ENCODE peak calls at places on chromosomes 5 and 9, in six cellular contexts. N is GOT3; W is activated T-helper 1 cell treated with anti-CD3 and anti-CD28 coated beads, Interleukin-2, amount 50 U/mL, for 16 hours; Q is WERI-Rb-1; V is stimulated activated CD8-positive, alpha-beta memory T cell treated with anti-CD3 and anti-CD28 coated beads, Interleukin-2, amount 100 ng/mL, for 48 hours; A is NCI-H345. X is an unnamed sample.

GRCh38 chr9:88953401-88954029 is 37.8 kb upstream of the S1PR3 start:
- DNase-seq in A (no peak), N (no peak), V (no peak), W (no peak), Q (no peak), X (no peak)

GRCh38 chr5:95856501-95856981 is 34.0 kb upstream of the GLRX start:
- DNase-seq in N (no peak), A (no peak), W (no peak), Q (no peak), V (no peak), X (no peak)

GRCh38 chr9:91680998-91681397 is 257.4 kb upstream of the NFIL3 start:
- DNase-seq in N (no peak), Q (no peak), V (no peak), A (no peak), W (no peak), X (no peak)

GRCh38 chr5:28414619-28415018 is 1376.2 kb upstream of the CDH9 start:
- DNase-seq in A (no peak), W (no peak), V (no peak), N (no peak), Q (no peak), X (no peak)

GRCh38 chr5:124659798-124660197 is 86.6 kb downstream of the ZNF608 start:
- DNase-seq in Q (no peak), N (no peak), A (peak; percentile 41), W (no peak), V (no peak), X (no peak)

GRCh38 chr5:76809141-76809540 is 9.7 kb upstream of the F2RL1 start:
- DNase-seq in A (no peak), W (no peak), V (no peak), Q (no peak), N (no peak), X (peak; percentile 42)

GRCh38 chr9:88238281-88238571 is 100.0 kb upstream of the SPATA31C2 start:
- DNase-seq in V (no peak), A (no peak), N (no peak), Q (no peak), W (no peak), X (no peak)

GRCh38 chr5:136734638-136735037 is 369.3 kb upstream of the TRPC7 start:
- DNase-seq in N (no peak), V (no peak), A (no peak), W (no peak), Q (no peak), X (no peak)

GRCh38 chr9:129725841-129726251 is 27.0 kb downstream of the PTGES start:
- DNase-seq in W (no peak), N (no peak), A (no peak), Q (no peak), V (no peak), X (no peak)

GRCh38 chr5:146137967-146138403 is 32.6 kb upstream of the PLAC8L1 start:
- DNase-seq in Q (no peak), V (no peak), W (no peak), N (no peak), A (no peak), X (no peak)

GRCh38 chr9:117160254-117160653 is 254.6 kb downstream of the ASTN2 start:
- DNase-seq in W (no peak), V (no peak), A (no peak), N (no peak), Q (no peak), X (peak; percentile 19)

GRCh38 chr5:171736976-171737848 is 48.4 kb upstream of the SMIM23 start:
- DNase-seq in A (no peak), V (no peak), W (no peak), Q (no peak), N (no peak), X (no peak)

GRCh38 chr5:20556364-20556763 is 568.4 kb upstream of the CDH18 start:
- DNase-seq in Q (no peak), V (no peak), W (no peak), N (no peak), A (no peak), X (no peak)

GRCh38 chr9:93111371-93112115 is 15.5 kb downstream of the CARD19 start:
- DNase-seq in V (no peak), N (no peak), A (no peak), W (no peak), Q (no peak), X (no peak)

GRCh38 chr5:119996128-119996527 is 366.8 kb downstream of the FAM170A start:
- DNase-seq in N (no peak), V (no peak), Q (no peak), A (no peak), W (no peak), X (no peak)

GRCh38 chr9:108478431-108478837 is 377.4 kb downstream of the ACTL7B start:
- DNase-seq in Q (peak; percentile 43), W (no peak), A (no peak), V (no peak), N (no peak), X (no peak)

GRCh38 chr9:95124582-95125359 is 192.7 kb downstream of the FANCC start:
- DNase-seq in Q (peak; percentile 65), W (no peak), V (no peak), N (no peak), A (peak; percentile 10), X (no peak)

GRCh38 chr9:96305171-96305570 is 3.2 kb upstream of the HSD17B3 start:
- DNase-seq in N (no peak), Q (no peak), V (no peak), A (no peak), W (no peak), X (no peak)

GRCh38 chr5:43482490-43483064 is 1.1 kb downstream of the TMEM267 start:
- DNase-seq in W (no peak), Q (no peak), N (no peak), A (no peak), V (no peak), X (no peak)

GRCh38 chr5:33423018-33423630 is 17.6 kb upstream of the TARS1 start:
- DNase-seq in V (no peak), A (no peak), N (no peak), W (no peak), Q (no peak), X (peak; percentile 49)

GRCh38 chr5:172820046-172820767 is 13.8 kb upstream of the ERGIC1 start:
- DNase-seq in Q (no peak), V (no peak), W (no peak), A (no peak), N (no peak), X (no peak)

GRCh38 chr9:14846871-14847311 is 63.3 kb downstream of the FREM1 start:
- DNase-seq in Q (peak; percentile 87), V (peak; percentile 48), W (peak; percentile 0), A (peak; percentile 49), N (no peak), X (peak; percentile 66)

GRCh38 chr5:98771389-98772109 is 1.9 kb upstream of the RGMB start:
- DNase-seq in N (no peak), A (peak; percentile 85), W (no peak), Q (peak; percentile 73), V (no peak), X (peak; percentile 90)

GRCh38 chr9:18793122-18793521 is 239.9 kb downstream of the SAXO1 start:
- DNase-seq in A (no peak), V (no peak), Q (no peak), N (no peak), W (no peak), X (no peak)

GRCh38 chr5:149559712-149560111 is 8.5 kb upstream of the CSNK1A1 start:
- DNase-seq in V (no peak), Q (no peak), N (no peak), W (no peak), A (no peak), X (no peak)

GRCh38 chr5:95783661-95784060 is 38.9 kb downstream of the GLRX start:
- DNase-seq in A (no peak), Q (no peak), N (no peak), V (no peak), W (no peak), X (no peak)

GRCh38 chr9:133687856-133688761 is 50.0 kb downstream of the SARDH start:
- DNase-seq in Q (peak; percentile 66), N (no peak), W (no peak), A (no peak), V (no peak), X (no peak)

GRCh38 chr9:114226289-114227055 is 71.1 kb downstream of the COL27A1 start:
- DNase-seq in W (no peak), A (no peak), V (no peak), Q (no peak), N (no peak), X (no peak)

GRCh38 chr9:121498150-121498486 is 1.5 kb downstream of the GGTA1 start:
- DNase-seq in V (no peak), N (no peak), W (no peak), A (peak; percentile 85), Q (peak; percentile 89), X (peak; percentile 69)